ENCODE peak calls at places on chromosomes 12 and 14, in four cellular contexts. One of them, this sample, is unnamed.

GRCh38 chr12:105281694-105282049 is 45.7 kb upstream of the APPL2 start:
- DNase-seq in psoas muscle: no peak
- DNase-seq in CD8-positive, alpha-beta T cell: no peak
- DNase-seq in lower lobe of right lung: no peak
- DNase-seq in this sample: no peak

GRCh38 chr12:128784030-128784770 is 39.6 kb downstream of the SLC15A4 start:
- DNase-seq in CD8-positive, alpha-beta T cell: no peak
- DNase-seq in lower lobe of right lung: no peak
- DNase-seq in psoas muscle: no peak
- DNase-seq in this sample: peak; percentile 44

GRCh38 chr14:94691658-94692029 is 78.3 kb downstream of the GSC start:
- DNase-seq in psoas muscle: no peak
- DNase-seq in CD8-positive, alpha-beta T cell: no peak
- DNase-seq in lower lobe of right lung: no peak
- DNase-seq in this sample: no peak

GRCh38 chr12:65339161-65339560 is 60.7 kb downstream of the MSRB3 start:
- DNase-seq in lower lobe of right lung: no peak
- DNase-seq in CD8-positive, alpha-beta T cell: no peak
- DNase-seq in psoas muscle: no peak
- DNase-seq in this sample: no peak

GRCh38 chr12:82529096-82529495 is 157.6 kb upstream of the TMTC2 start:
- DNase-seq in lower lobe of right lung: no peak
- DNase-seq in psoas muscle: no peak
- DNase-seq in CD8-positive, alpha-beta T cell: no peak
- DNase-seq in this sample: no peak

GRCh38 chr12:14514946-14515345 is 52.7 kb downstream of the PLBD1 start:
- DNase-seq in CD8-positive, alpha-beta T cell: no peak
- DNase-seq in lower lobe of right lung: no peak
- DNase-seq in psoas muscle: no peak
- DNase-seq in this sample: no peak

GRCh38 chr14:75281691-75282000 is 3.0 kb downstream of the FOS start:
- DNase-seq in psoas muscle: no peak
- DNase-seq in lower lobe of right lung: no peak
- DNase-seq in CD8-positive, alpha-beta T cell: no peak
- DNase-seq in this sample: no peak

GRCh38 chr14:85333313-85333712 is 196.6 kb upstream of the FLRT2 start:
- DNase-seq in psoas muscle: no peak
- DNase-seq in CD8-positive, alpha-beta T cell: no peak
- DNase-seq in lower lobe of right lung: no peak
- DNase-seq in this sample: no peak

GRCh38 chr12:69000540-69001243 is 67.7 kb upstream of the CPM start:
- DNase-seq in CD8-positive, alpha-beta T cell: no peak
- DNase-seq in lower lobe of right lung: no peak
- DNase-seq in psoas muscle: no peak
- DNase-seq in this sample: no peak

GRCh38 chr14:103078860-103079587 is 5.0 kb upstream of the LBHD2 start:
- DNase-seq in psoas muscle: no peak
- DNase-seq in CD8-positive, alpha-beta T cell: no peak
- DNase-seq in lower lobe of right lung: no peak
- DNase-seq in this sample: no peak

GRCh38 chr14:73757381-73757780 is 43.2 kb upstream of the PNMA1 start:
- DNase-seq in lower lobe of right lung: no peak
- DNase-seq in psoas muscle: no peak
- DNase-seq in CD8-positive, alpha-beta T cell: no peak
- DNase-seq in this sample: no peak

GRCh38 chr12:14716848-14717444 is 20.5 kb upstream of the GUCY2C start:
- DNase-seq in psoas muscle: no peak
- DNase-seq in lower lobe of right lung: no peak
- DNase-seq in CD8-positive, alpha-beta T cell: peak; percentile 48
- DNase-seq in this sample: no peak

GRCh38 chr14:68359862-68360552 is 432.9 kb downstream of the ZFP36L1 start:
- DNase-seq in CD8-positive, alpha-beta T cell: no peak
- DNase-seq in lower lobe of right lung: peak; percentile 87
- DNase-seq in psoas muscle: peak; percentile 30
- DNase-seq in this sample: no peak

GRCh38 chr12:40768125-40768864 is 76.1 kb downstream of the CNTN1 start:
- DNase-seq in psoas muscle: no peak
- DNase-seq in CD8-positive, alpha-beta T cell: no peak
- DNase-seq in lower lobe of right lung: no peak
- DNase-seq in this sample: no peak

GRCh38 chr12:64404470-64405446 is 566 bp downstream of the XPOT start:
- DNase-seq in lower lobe of right lung: peak; percentile 70
- DNase-seq in psoas muscle: peak; percentile 69
- DNase-seq in CD8-positive, alpha-beta T cell: peak; percentile 38
- DNase-seq in this sample: peak; percentile 67

GRCh38 chr14:98704441-98704840 is 567.6 kb downstream of the BCL11B start:
- DNase-seq in CD8-positive, alpha-beta T cell: peak; percentile 47
- DNase-seq in psoas muscle: no peak
- DNase-seq in lower lobe of right lung: no peak
- DNase-seq in this sample: no peak

GRCh38 chr12:82758743-82759142 is 72.0 kb downstream of the TMTC2 start:
- DNase-seq in psoas muscle: no peak
- DNase-seq in CD8-positive, alpha-beta T cell: no peak
- DNase-seq in lower lobe of right lung: no peak
- DNase-seq in this sample: no peak

GRCh38 chr12:10397311-10397710 is 7.5 kb upstream of the KLRK1 start:
- DNase-seq in psoas muscle: no peak
- DNase-seq in CD8-positive, alpha-beta T cell: peak; percentile 33
- DNase-seq in lower lobe of right lung: no peak
- DNase-seq in this sample: no peak

GRCh38 chr12:89825591-89826449 is 117.2 kb upstream of the ATP2B1 start:
- DNase-seq in lower lobe of right lung: no peak
- DNase-seq in CD8-positive, alpha-beta T cell: no peak
- DNase-seq in psoas muscle: no peak
- DNase-seq in this sample: no peak

GRCh38 chr12:91140660-91141045 is 29.4 kb upstream of the LUM start:
- DNase-seq in psoas muscle: no peak
- DNase-seq in lower lobe of right lung: no peak
- DNase-seq in CD8-positive, alpha-beta T cell: no peak
- DNase-seq in this sample: no peak

GRCh38 chr12:12612403-12612802 is 727 bp downstream of the CREBL2 start:
- DNase-seq in lower lobe of right lung: no peak
- DNase-seq in psoas muscle: no peak
- DNase-seq in CD8-positive, alpha-beta T cell: peak; percentile 10
- DNase-seq in this sample: no peak

GRCh38 chr14:38202444-38203191 is 5.1 kb upstream of the SSTR1 start:
- DNase-seq in CD8-positive, alpha-beta T cell: no peak
- DNase-seq in psoas muscle: no peak
- DNase-seq in lower lobe of right lung: no peak
- DNase-seq in this sample: no peak

GRCh38 chr12:31876568-31877424 is 82.4 kb upstream of the RESF1 start:
- DNase-seq in lower lobe of right lung: peak; percentile 53
- DNase-seq in psoas muscle: no peak
- DNase-seq in CD8-positive, alpha-beta T cell: no peak
- DNase-seq in this sample: no peak

GRCh38 chr12:13175499-13175898 is 21.0 kb upstream of the EMP1 start:
- DNase-seq in lower lobe of right lung: no peak
- DNase-seq in psoas muscle: no peak
- DNase-seq in CD8-positive, alpha-beta T cell: no peak
- DNase-seq in this sample: no peak

GRCh38 chr14:93045965-93046695 is 69.6 kb downstream of the ITPK1 start:
- DNase-seq in CD8-positive, alpha-beta T cell: no peak
- DNase-seq in psoas muscle: no peak
- DNase-seq in lower lobe of right lung: no peak
- DNase-seq in this sample: no peak

GRCh38 chr14:93042968-93043940 is 72.5 kb downstream of the ITPK1 start:
- DNase-seq in CD8-positive, alpha-beta T cell: no peak
- DNase-seq in lower lobe of right lung: peak; percentile 90
- DNase-seq in psoas muscle: peak; percentile 53
- DNase-seq in this sample: peak; percentile 85

GRCh38 chr14:93045211-93045674 is 70.5 kb downstream of the ITPK1 start:
- DNase-seq in CD8-positive, alpha-beta T cell: no peak
- DNase-seq in psoas muscle: no peak
- DNase-seq in lower lobe of right lung: no peak
- DNase-seq in this sample: no peak

GRCh38 chr14:93044601-93045000 is 71.1 kb downstream of the ITPK1 start:
- DNase-seq in CD8-positive, alpha-beta T cell: no peak
- DNase-seq in psoas muscle: no peak
- DNase-seq in lower lobe of right lung: peak; percentile 79
- DNase-seq in this sample: peak; percentile 44

DNA sequence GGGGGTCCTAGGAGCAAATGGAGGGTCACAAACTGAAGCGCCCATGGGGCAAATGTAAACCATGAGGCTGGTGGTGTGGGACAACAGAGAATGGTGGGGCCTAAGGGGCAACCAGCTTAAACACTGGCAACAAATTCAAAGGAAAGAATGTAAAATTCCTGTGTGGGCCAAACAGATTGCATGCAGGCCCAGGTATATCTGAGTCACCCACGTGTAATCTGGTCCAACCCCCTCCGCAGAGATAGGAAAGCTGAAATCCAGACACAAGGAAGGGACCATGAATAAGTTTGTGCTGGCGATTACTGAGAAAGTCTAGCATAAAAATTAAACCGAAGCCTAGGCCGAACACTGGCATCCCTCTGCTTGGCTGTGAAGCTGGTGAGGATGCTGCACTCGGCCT is 71.6 kb downstream of the ITPK1 start:
- DNase-seq in lower lobe of right lung: no peak
- DNase-seq in CD8-positive, alpha-beta T cell: no peak
- DNase-seq in psoas muscle: no peak
- DNase-seq in this sample: no peak
- H3K27ac ChIP-seq in lower lobe of right lung: peak overlapping the region; percentile 79
- H3K27ac ChIP-seq in CD8-positive, alpha-beta T cell: no peak overlapping the region
- H3K27ac ChIP-seq in psoas muscle: no peak overlapping the region
- H3K27ac ChIP-seq in this sample: peak overlapping the region; percentile 59

DNA sequence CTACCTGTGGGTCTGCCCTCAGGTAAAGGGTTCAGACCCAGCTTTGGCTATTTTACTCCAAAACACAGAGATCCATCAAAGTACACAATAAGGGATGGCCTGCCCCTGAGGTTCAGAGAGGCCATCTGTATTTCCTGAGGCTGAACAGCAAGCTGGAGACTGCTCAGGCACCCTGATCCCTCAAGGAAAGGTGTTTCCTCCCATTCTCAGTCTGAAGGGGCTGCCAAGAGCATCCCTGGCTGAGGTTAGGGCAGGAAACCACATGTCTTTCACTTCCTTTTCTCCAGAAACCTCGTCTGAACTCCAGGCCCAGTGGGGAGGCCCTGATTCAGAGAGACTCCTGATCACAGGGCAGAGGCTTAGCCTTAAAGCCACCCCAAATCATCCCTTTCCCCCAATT is 1.5 kb downstream of the RILPL1 start:
- DNase-seq in psoas muscle: no peak
- DNase-seq in CD8-positive, alpha-beta T cell: no peak
- DNase-seq in lower lobe of right lung: no peak
- DNase-seq in this sample: no peak
- H3K27ac ChIP-seq in psoas muscle: peak overlapping the region; percentile 81
- H3K27ac ChIP-seq in CD8-positive, alpha-beta T cell: no peak overlapping the region
- H3K27ac ChIP-seq in lower lobe of right lung: no peak overlapping the region
- H3K27ac ChIP-seq in this sample: no peak overlapping the region

DNA sequence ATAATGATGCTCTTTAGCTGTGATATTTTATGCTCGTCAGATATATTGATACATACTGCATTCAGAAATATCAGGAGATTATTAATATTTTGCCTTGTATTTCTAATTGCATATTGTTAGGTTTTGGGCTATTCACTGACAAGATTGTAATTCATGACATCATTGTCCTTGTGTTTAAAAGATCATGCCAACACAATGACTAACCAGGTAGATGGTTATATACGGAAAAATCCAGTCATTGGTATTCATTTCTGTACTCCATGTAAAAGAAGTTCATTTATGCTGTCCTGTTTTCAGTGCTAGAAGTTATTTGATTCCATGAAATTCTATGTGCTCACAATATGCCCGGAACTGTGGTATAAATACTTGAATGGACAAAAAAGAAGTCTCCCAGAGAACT is 107.5 kb downstream of the KITLG start:
- DNase-seq in CD8-positive, alpha-beta T cell: no peak
- DNase-seq in lower lobe of right lung: no peak
- DNase-seq in psoas muscle: no peak
- DNase-seq in this sample: no peak
- H3K27ac ChIP-seq in CD8-positive, alpha-beta T cell: no peak overlapping the region
- H3K27ac ChIP-seq in lower lobe of right lung: no peak overlapping the region
- H3K27ac ChIP-seq in psoas muscle: no peak overlapping the region
- H3K27ac ChIP-seq in this sample: no peak overlapping the region

DNA sequence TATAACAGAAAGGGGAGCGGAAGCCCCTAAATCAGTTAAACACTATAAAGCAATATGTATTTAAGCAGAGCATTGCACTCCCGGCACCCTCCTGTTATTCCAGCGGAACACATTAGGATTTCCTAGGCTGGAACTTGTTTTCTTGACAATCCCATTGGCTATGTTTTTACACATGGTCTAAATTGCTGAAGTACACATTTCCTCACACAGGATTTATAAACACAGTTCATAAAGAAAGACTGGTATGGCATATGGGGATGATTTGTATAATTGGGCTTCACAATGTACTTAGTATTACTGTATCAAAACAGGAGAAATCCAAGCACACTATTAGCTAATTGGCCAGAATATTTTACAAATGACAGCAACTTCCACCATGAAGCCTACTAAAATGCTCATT is 23.3 kb downstream of the PAX9 start:
- DNase-seq in CD8-positive, alpha-beta T cell: no peak
- DNase-seq in lower lobe of right lung: no peak
- DNase-seq in psoas muscle: no peak
- DNase-seq in this sample: no peak
- H3K27ac ChIP-seq in CD8-positive, alpha-beta T cell: no peak overlapping the region
- H3K27ac ChIP-seq in lower lobe of right lung: no peak overlapping the region
- H3K27ac ChIP-seq in psoas muscle: no peak overlapping the region
- H3K27ac ChIP-seq in this sample: no peak overlapping the region

GRCh38 chr14:77109656-77110055 is 11.6 kb downstream of the CIPC start:
- DNase-seq in CD8-positive, alpha-beta T cell: no peak
- DNase-seq in lower lobe of right lung: no peak
- DNase-seq in psoas muscle: no peak
- DNase-seq in this sample: no peak

GRCh38 chr14:77108753-77109152 is 10.7 kb downstream of the CIPC start:
- DNase-seq in psoas muscle: no peak
- DNase-seq in CD8-positive, alpha-beta T cell: no peak
- DNase-seq in lower lobe of right lung: no peak
- DNase-seq in this sample: no peak

GRCh38 chr14:77110286-77110685 is 12.2 kb downstream of the CIPC start:
- DNase-seq in CD8-positive, alpha-beta T cell: no peak
- DNase-seq in psoas muscle: no peak
- DNase-seq in lower lobe of right lung: no peak
- DNase-seq in this sample: no peak

GRCh38 chr14:77113644-77114043 is 15.6 kb downstream of the CIPC start:
- DNase-seq in CD8-positive, alpha-beta T cell: no peak
- DNase-seq in lower lobe of right lung: no peak
- DNase-seq in psoas muscle: peak; percentile 24
- DNase-seq in this sample: no peak

DNA sequence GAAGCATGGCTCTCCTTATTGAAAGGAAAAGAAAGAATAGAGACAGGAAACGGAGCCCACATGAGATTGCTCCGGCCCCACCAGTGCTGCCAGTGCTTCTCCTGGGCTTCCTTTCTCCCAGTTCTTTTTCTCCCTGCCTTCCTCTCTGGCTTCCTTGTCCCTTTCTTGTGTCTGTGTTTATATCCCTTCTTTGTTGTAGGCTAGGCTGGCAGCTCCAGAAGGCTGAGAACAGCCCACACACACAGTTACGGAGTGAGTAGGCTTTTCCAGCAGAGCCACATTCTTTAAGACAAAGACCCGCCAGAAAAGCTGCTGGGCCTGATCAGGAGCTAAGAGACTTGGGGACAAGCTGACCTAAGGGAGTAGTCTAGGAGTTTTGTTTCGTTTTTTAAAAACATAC is 13.0 kb downstream of the CIPC start:
- DNase-seq in psoas muscle: no peak
- DNase-seq in CD8-positive, alpha-beta T cell: no peak
- DNase-seq in lower lobe of right lung: no peak
- DNase-seq in this sample: no peak
- H3K27ac ChIP-seq in psoas muscle: peak overlapping the region; percentile 72
- H3K27ac ChIP-seq in CD8-positive, alpha-beta T cell: no peak overlapping the region
- H3K27ac ChIP-seq in lower lobe of right lung: peak overlapping the region; percentile 74
- H3K27ac ChIP-seq in this sample: peak overlapping the region; percentile 14

This sample was measured in right lobe of liver.